ENCODE peak calls at places on chromosomes 2 and 18, in seven cellular contexts. One of them, this sample, is unnamed. For H3K4me1 and H3K36me3, the result is how much of the 10 kb centered on the place peaks cover.

GRCh38 chr18:36387296-36387695 is 89.8 kb downstream of the FHOD3 start:
- DNase-seq in CD4-positive, CD25-positive, alpha-beta regulatory T cell: no peak
- DNase-seq in K562: no peak
- DNase-seq in Peyer's patch: no peak
- DNase-seq in uterus: no peak
- DNase-seq in adrenal gland: no peak
- DNase-seq in GM23248: no peak
- DNase-seq in this sample: no peak

GRCh38 chr2:135149251-135149650 is 97.2 kb downstream of the RAB3GAP1 start:
- DNase-seq in CD4-positive, CD25-positive, alpha-beta regulatory T cell: no peak
- DNase-seq in K562: no peak
- DNase-seq in Peyer's patch: peak
- DNase-seq in uterus: no peak
- DNase-seq in adrenal gland: peak
- DNase-seq in GM23248: peak
- DNase-seq in this sample: no peak

GRCh38 chr2:240557101-240557751 is 562 bp downstream of the ANKMY1 start:
- DNase-seq in CD4-positive, CD25-positive, alpha-beta regulatory T cell: no peak
- DNase-seq in K562: no peak
- DNase-seq in Peyer's patch: no peak
- DNase-seq in uterus: peak
- DNase-seq in adrenal gland: peak
- DNase-seq in GM23248: peak
- DNase-seq in this sample: no peak

GRCh38 chr2:165794520-165794882 is 454 bp upstream of the GALNT3 start:
- DNase-seq in CD4-positive, CD25-positive, alpha-beta regulatory T cell: peak
- DNase-seq in K562: no peak
- DNase-seq in Peyer's patch: peak
- DNase-seq in uterus: peak
- DNase-seq in adrenal gland: no peak
- DNase-seq in GM23248: peak
- DNase-seq in this sample: peak

GRCh38 chr2:239440511-239440959 is 39.7 kb upstream of the HDAC4 start:
- DNase-seq in CD4-positive, CD25-positive, alpha-beta regulatory T cell: no peak
- DNase-seq in K562: no peak
- DNase-seq in Peyer's patch: no peak
- DNase-seq in uterus: no peak
- DNase-seq in adrenal gland: no peak
- DNase-seq in GM23248: peak
- DNase-seq in this sample: no peak

GRCh38 chr2:75870654-75871137 is 160.0 kb upstream of the GCFC2 start:
- DNase-seq in CD4-positive, CD25-positive, alpha-beta regulatory T cell: no peak
- DNase-seq in K562: no peak
- DNase-seq in Peyer's patch: no peak
- DNase-seq in uterus: no peak
- DNase-seq in adrenal gland: no peak
- DNase-seq in GM23248: no peak
- DNase-seq in this sample: no peak

GRCh38 chr2:212730994-212731393 is 192.4 kb upstream of the ERBB4 start:
- DNase-seq in CD4-positive, CD25-positive, alpha-beta regulatory T cell: peak
- DNase-seq in K562: no peak
- DNase-seq in Peyer's patch: no peak
- DNase-seq in uterus: no peak
- DNase-seq in adrenal gland: no peak
- DNase-seq in GM23248: no peak
- DNase-seq in this sample: no peak

GRCh38 chr2:187055463-187055862 is 206.5 kb upstream of the ZSWIM2 start:
- DNase-seq in CD4-positive, CD25-positive, alpha-beta regulatory T cell: no peak
- DNase-seq in K562: no peak
- DNase-seq in Peyer's patch: no peak
- DNase-seq in uterus: no peak
- DNase-seq in adrenal gland: peak
- DNase-seq in GM23248: no peak
- DNase-seq in this sample: no peak

GRCh38 chr2:150107816-150108215 is 379.7 kb downstream of the RND3 start:
- DNase-seq in CD4-positive, CD25-positive, alpha-beta regulatory T cell: no peak
- DNase-seq in K562: no peak
- DNase-seq in Peyer's patch: no peak
- DNase-seq in uterus: no peak
- DNase-seq in adrenal gland: no peak
- DNase-seq in GM23248: peak
- DNase-seq in this sample: no peak

GRCh38 chr2:150109912-150110311 is 377.6 kb downstream of the RND3 start:
- DNase-seq in CD4-positive, CD25-positive, alpha-beta regulatory T cell: no peak
- DNase-seq in K562: no peak
- DNase-seq in Peyer's patch: no peak
- DNase-seq in uterus: no peak
- DNase-seq in adrenal gland: no peak
- DNase-seq in GM23248: no peak
- DNase-seq in this sample: no peak

GRCh38 chr2:150109028-150109427 is 378.4 kb downstream of the RND3 start:
- DNase-seq in CD4-positive, CD25-positive, alpha-beta regulatory T cell: no peak
- DNase-seq in K562: no peak
- DNase-seq in Peyer's patch: no peak
- DNase-seq in uterus: no peak
- DNase-seq in adrenal gland: no peak
- DNase-seq in GM23248: no peak
- DNase-seq in this sample: no peak

DNA sequence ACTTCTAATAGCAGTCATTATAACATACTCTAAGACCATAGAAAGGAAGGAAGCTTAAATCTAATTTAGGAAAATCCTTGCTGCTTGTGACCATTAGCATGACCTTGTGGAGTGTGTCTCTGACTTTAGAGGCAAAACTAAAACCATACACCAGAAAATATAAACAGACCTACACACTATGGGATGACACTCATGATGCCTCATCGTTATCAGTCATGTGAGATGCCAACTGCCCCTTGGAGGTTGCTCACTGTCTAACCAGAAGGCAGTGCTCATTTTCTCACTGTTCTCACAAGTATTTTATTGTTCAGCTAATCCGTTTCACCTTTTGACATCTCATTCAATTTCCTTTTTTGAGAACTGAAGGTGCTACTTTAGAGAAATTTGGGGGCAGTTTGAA is 376.9 kb downstream of the RND3 start:
- DNase-seq in CD4-positive, CD25-positive, alpha-beta regulatory T cell: no peak
- DNase-seq in K562: no peak
- DNase-seq in Peyer's patch: no peak
- DNase-seq in uterus: no peak
- DNase-seq in adrenal gland: no peak
- DNase-seq in GM23248: peak
- DNase-seq in this sample: no peak
- H3K4me1 ChIP-seq in CD4-positive, CD25-positive, alpha-beta regulatory T cell: under half
- H3K4me1 ChIP-seq in K562: under half
- H3K4me1 ChIP-seq in Peyer's patch: under half
- H3K4me1 ChIP-seq in uterus: under half
- H3K4me1 ChIP-seq in adrenal gland: under half
- H3K4me1 ChIP-seq in GM23248: under half
- H3K4me1 ChIP-seq in this sample: under half

GRCh38 chr2:42348113-42348805 is 12.8 kb downstream of the COX7A2L start:
- DNase-seq in CD4-positive, CD25-positive, alpha-beta regulatory T cell: no peak
- DNase-seq in K562: no peak
- DNase-seq in Peyer's patch: no peak
- DNase-seq in uterus: no peak
- DNase-seq in adrenal gland: no peak
- DNase-seq in GM23248: no peak
- DNase-seq in this sample: no peak
- H3K36me3 ChIP-seq in CD4-positive, CD25-positive, alpha-beta regulatory T cell: half or more
- H3K36me3 ChIP-seq in K562: half or more
- H3K36me3 ChIP-seq in Peyer's patch: under half
- H3K36me3 ChIP-seq in uterus: under half
- H3K36me3 ChIP-seq in adrenal gland: under half
- H3K36me3 ChIP-seq in GM23248: under half
- H3K36me3 ChIP-seq in this sample: under half

GRCh38 chr2:20574423-20574911 is 76.4 kb downstream of the HS1BP3 start:
- DNase-seq in CD4-positive, CD25-positive, alpha-beta regulatory T cell: no peak
- DNase-seq in K562: no peak
- DNase-seq in Peyer's patch: no peak
- DNase-seq in uterus: no peak
- DNase-seq in adrenal gland: no peak
- DNase-seq in GM23248: no peak
- DNase-seq in this sample: no peak
- H3K4me1 ChIP-seq in CD4-positive, CD25-positive, alpha-beta regulatory T cell: under half
- H3K4me1 ChIP-seq in K562: under half
- H3K4me1 ChIP-seq in Peyer's patch: under half
- H3K4me1 ChIP-seq in uterus: under half
- H3K4me1 ChIP-seq in adrenal gland: half or more
- H3K4me1 ChIP-seq in GM23248: under half
- H3K4me1 ChIP-seq in this sample: under half

GRCh38 chr2:207109768-207110167 is 56.0 kb downstream of the KLF7 start:
- DNase-seq in CD4-positive, CD25-positive, alpha-beta regulatory T cell: no peak
- DNase-seq in K562: no peak
- DNase-seq in Peyer's patch: no peak
- DNase-seq in uterus: no peak
- DNase-seq in adrenal gland: no peak
- DNase-seq in GM23248: no peak
- DNase-seq in this sample: no peak

GRCh38 chr2:207108440-207108839 is 57.3 kb downstream of the KLF7 start:
- DNase-seq in CD4-positive, CD25-positive, alpha-beta regulatory T cell: no peak
- DNase-seq in K562: no peak
- DNase-seq in Peyer's patch: no peak
- DNase-seq in uterus: no peak
- DNase-seq in adrenal gland: no peak
- DNase-seq in GM23248: no peak
- DNase-seq in this sample: no peak

GRCh38 chr2:207110310-207110709 is 55.4 kb downstream of the KLF7 start:
- DNase-seq in CD4-positive, CD25-positive, alpha-beta regulatory T cell: no peak
- DNase-seq in K562: no peak
- DNase-seq in Peyer's patch: no peak
- DNase-seq in uterus: no peak
- DNase-seq in adrenal gland: no peak
- DNase-seq in GM23248: no peak
- DNase-seq in this sample: no peak

GRCh38 chr2:207107551-207107950 is 58.2 kb downstream of the KLF7 start:
- DNase-seq in CD4-positive, CD25-positive, alpha-beta regulatory T cell: no peak
- DNase-seq in K562: no peak
- DNase-seq in Peyer's patch: no peak
- DNase-seq in uterus: no peak
- DNase-seq in adrenal gland: no peak
- DNase-seq in GM23248: no peak
- DNase-seq in this sample: no peak

DNA sequence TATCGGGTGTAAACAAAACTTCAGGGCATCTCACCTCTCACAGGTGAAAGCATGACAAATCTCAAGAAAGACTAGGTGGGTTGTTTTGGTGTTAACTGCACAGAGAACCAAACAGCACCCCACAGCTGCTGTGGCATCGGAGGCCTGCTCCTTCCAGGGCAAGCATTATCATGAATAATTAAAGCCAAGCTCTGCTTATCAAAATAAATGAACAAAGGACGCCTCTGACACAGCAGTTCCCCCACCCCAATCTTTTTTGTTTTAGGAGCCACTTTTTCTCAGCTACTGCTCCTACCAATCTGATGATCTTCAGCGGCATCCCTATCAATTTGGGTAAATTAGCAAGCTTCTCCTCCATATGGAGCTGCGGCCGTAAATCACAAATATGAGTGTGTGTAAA is 58.6 kb downstream of the KLF7 start:
- DNase-seq in CD4-positive, CD25-positive, alpha-beta regulatory T cell: no peak
- DNase-seq in K562: no peak
- DNase-seq in Peyer's patch: no peak
- DNase-seq in uterus: no peak
- DNase-seq in adrenal gland: no peak
- DNase-seq in GM23248: no peak
- DNase-seq in this sample: no peak
- H3K36me3 ChIP-seq in CD4-positive, CD25-positive, alpha-beta regulatory T cell: under half
- H3K36me3 ChIP-seq in K562: under half
- H3K36me3 ChIP-seq in Peyer's patch: under half
- H3K36me3 ChIP-seq in uterus: under half
- H3K36me3 ChIP-seq in adrenal gland: under half
- H3K36me3 ChIP-seq in GM23248: half or more
- H3K36me3 ChIP-seq in this sample: under half

DNA sequence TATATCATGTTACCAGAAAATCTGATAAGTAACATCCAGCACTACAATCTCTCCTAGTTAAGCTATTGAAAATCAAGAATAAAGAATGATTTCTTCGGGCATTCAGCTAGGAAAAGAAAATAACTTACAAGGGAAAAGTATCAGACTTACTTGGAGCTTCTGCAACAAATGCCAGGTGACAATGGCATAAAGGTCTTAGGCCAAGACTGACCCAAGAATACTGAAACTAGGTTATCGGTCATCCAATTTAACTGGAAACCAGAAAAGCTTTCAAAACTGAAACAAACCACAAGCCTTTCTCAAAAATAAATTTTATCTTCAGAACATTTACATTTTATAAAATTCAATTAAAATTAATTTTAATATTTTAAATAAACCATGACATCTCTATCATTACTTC is 214.0 kb upstream of the CCDC68 start:
- DNase-seq in CD4-positive, CD25-positive, alpha-beta regulatory T cell: no peak
- DNase-seq in K562: no peak
- DNase-seq in Peyer's patch: no peak
- DNase-seq in uterus: no peak
- DNase-seq in adrenal gland: no peak
- DNase-seq in GM23248: no peak
- DNase-seq in this sample: no peak
- H3K4me1 ChIP-seq in CD4-positive, CD25-positive, alpha-beta regulatory T cell: under half
- H3K4me1 ChIP-seq in K562: under half
- H3K4me1 ChIP-seq in Peyer's patch: under half
- H3K4me1 ChIP-seq in uterus: under half
- H3K4me1 ChIP-seq in adrenal gland: under half
- H3K4me1 ChIP-seq in GM23248: under half
- H3K4me1 ChIP-seq in this sample: under half

GRCh38 chr2:173658946-173659371 is 304.3 kb downstream of the CDCA7 start:
- DNase-seq in CD4-positive, CD25-positive, alpha-beta regulatory T cell: no peak
- DNase-seq in K562: no peak
- DNase-seq in Peyer's patch: no peak
- DNase-seq in uterus: no peak
- DNase-seq in adrenal gland: no peak
- DNase-seq in GM23248: peak
- DNase-seq in this sample: no peak
- H3K36me3 ChIP-seq in CD4-positive, CD25-positive, alpha-beta regulatory T cell: under half
- H3K36me3 ChIP-seq in K562: under half
- H3K36me3 ChIP-seq in Peyer's patch: under half
- H3K36me3 ChIP-seq in uterus: under half
- H3K36me3 ChIP-seq in adrenal gland: under half
- H3K36me3 ChIP-seq in GM23248: under half
- H3K36me3 ChIP-seq in this sample: under half

This sample was measured in CD8-positive, alpha-beta T cell.